ENCODE peak calls at places on chromosomes 5 and 9, in nine cellular contexts. M is activated T-cell treated with anti-CD3 and anti-CD28 coated beads for 48 hours, H is cardiac fibroblast, I is iPS-NIHi11, U is AML-193, P is GM04504, Z is AG10803, T is tibial nerve, B is HCT116. A is an unnamed sample.

GRCh38 chr9:37053684-37054512 is 19.8 kb upstream of the PAX5 start:
- DNase-seq in M (no peak), H (no peak), I (peak; percentile 17), U (no peak), P (no peak), Z (no peak), T (no peak), B (no peak), A (no peak)

GRCh38 chr5:673837-674629 is 19.1 kb downstream of the TPPP start:
- DNase-seq in M (no peak), H (no peak), I (peak; percentile 23), U (no peak), P (no peak), Z (no peak), T (no peak), B (no peak), A (no peak)

GRCh38 chr9:110031511-110032173 is 176.3 kb downstream of the C9orf152 start:
- DNase-seq in M (no peak), H (peak; percentile 59), I (no peak), U (no peak), P (no peak), Z (peak; percentile 75), T (no peak), B (no peak), A (peak; percentile 86)

GRCh38 chr5:129902806-129903205 is 1.5 kb upstream of the CHSY3 start:
- DNase-seq in M (no peak), H (no peak), I (no peak), U (no peak), P (no peak), Z (no peak), T (no peak), B (no peak), A (no peak)

GRCh38 chr5:15501057-15501791 is 1.2 kb downstream of the FBXL7 start:
- DNase-seq in M (no peak), H (peak; percentile 86), I (peak; percentile 44), U (no peak), P (no peak), Z (peak; percentile 85), T (peak; percentile 50), B (no peak), A (peak; percentile 65)

GRCh38 chr5:34857894-34858293 is 18.9 kb downstream of the TTC23L start:
- DNase-seq in M (no peak), H (no peak), I (no peak), U (no peak), P (no peak), Z (no peak), T (no peak), B (no peak), A (no peak)

GRCh38 chr9:33185858-33186257 is 18.7 kb upstream of the B4GALT1 start:
- DNase-seq in M (no peak), H (no peak), I (no peak), U (no peak), P (no peak), Z (no peak), T (no peak), B (no peak), A (no peak)

GRCh38 chr9:96085536-96086143 is 210.1 kb downstream of the ERCC6L2 start:
- DNase-seq in M (no peak), H (no peak), I (no peak), U (no peak), P (no peak), Z (no peak), T (no peak), B (no peak), A (no peak)

GRCh38 chr5:157744055-157745011 is 821 bp downstream of the LSM11 start:
- DNase-seq in M (peak; percentile 31), H (no peak), I (peak; percentile 10), U (no peak), P (no peak), Z (no peak), T (no peak), B (no peak), A (no peak)

GRCh38 chr5:68419637-68420452 is 204.3 kb downstream of the PIK3R1 start:
- DNase-seq in M (no peak), H (peak; percentile 66), I (no peak), U (no peak), P (no peak), Z (peak; percentile 28), T (peak; percentile 26), B (no peak), A (no peak)

GRCh38 chr5:34687269-34688011 is 31.3 kb downstream of the RAI14 start:
- DNase-seq in M (no peak), H (peak; percentile 85), I (no peak), U (no peak), P (no peak), Z (peak; percentile 82), T (no peak), B (peak; percentile 28), A (peak; percentile 79)

GRCh38 chr9:17742065-17742464 is 163.2 kb downstream of the SH3GL2 start:
- DNase-seq in M (no peak), H (no peak), I (peak; percentile 74), U (no peak), P (no peak), Z (no peak), T (no peak), B (no peak), A (no peak)

GRCh38 chr9:129610193-129610472 is 10.8 kb downstream of the C9orf50 start:
- DNase-seq in M (no peak), H (no peak), I (no peak), U (no peak), P (no peak), Z (no peak), T (no peak), B (no peak), A (no peak)

GRCh38 chr9:131677445-131678180 is 62.3 kb downstream of the RAPGEF1 start:
- DNase-seq in M (no peak), H (peak; percentile 71), I (no peak), U (no peak), P (peak; percentile 38), Z (peak; percentile 70), T (no peak), B (no peak), A (peak; percentile 45)

GRCh38 chr9:128523199-128523925 is 18.8 kb downstream of the GLE1 start:
- DNase-seq in M (no peak), H (peak; percentile 67), I (peak; percentile 60), U (no peak), P (no peak), Z (peak; percentile 28), T (no peak), B (no peak), A (peak; percentile 10)

GRCh38 chr9:83299556-83299955 is 236.6 kb upstream of the RASEF start:
- DNase-seq in M (no peak), H (peak; percentile 48), I (no peak), U (no peak), P (peak; percentile 51), Z (peak; percentile 86), T (no peak), B (no peak), A (peak; percentile 64)

GRCh38 chr9:93456504-93456903 is 3.1 kb upstream of the FAM120AOS start:
- DNase-seq in M (no peak), H (no peak), I (no peak), U (peak; percentile 73), P (no peak), Z (no peak), T (no peak), B (no peak), A (no peak)

GRCh38 chr9:68427216-68427994 is 71.0 kb downstream of the PGM5 start:
- DNase-seq in M (no peak), H (no peak), I (no peak), U (no peak), P (no peak), Z (no peak), T (no peak), B (no peak), A (no peak)

GRCh38 chr9:84067851-84068250 is 87.2 kb downstream of the RMI1 start:
- DNase-seq in M (no peak), H (no peak), I (no peak), U (no peak), P (no peak), Z (no peak), T (no peak), B (no peak), A (no peak)

GRCh38 chr5:165630211-165630866 is 2124.9 kb downstream of the MAT2B start:
- DNase-seq in M (no peak), H (peak; percentile 76), I (peak; percentile 64), U (peak; percentile 65), P (peak; percentile 0), Z (peak; percentile 9), T (peak; percentile 60), B (no peak), A (peak; percentile 53)

GRCh38 chr9:109574061-109574882 is 76.2 kb upstream of the PTPN3 start:
- DNase-seq in M (no peak), H (peak; percentile 73), I (peak; percentile 46), U (peak; percentile 48), P (peak; percentile 32), Z (peak; percentile 62), T (peak; percentile 65), B (peak; percentile 38), A (peak; percentile 24)

GRCh38 chr9:129557192-129558036 is 63.5 kb downstream of the C9orf50 start:
- DNase-seq in M (no peak), H (peak; percentile 36), I (peak; percentile 91), U (no peak), P (no peak), Z (no peak), T (no peak), B (peak; percentile 89), A (no peak)

GRCh38 chr5:138725153-138725884 is 27.9 kb upstream of the CTNNA1 start:
- DNase-seq in M (no peak), H (peak; percentile 79), I (peak; percentile 73), U (no peak), P (no peak), Z (peak; percentile 67), T (peak; percentile 7), B (peak; percentile 86), A (no peak)

A was measured in HS-5.